ENCODE peak calls at places on chromosome 1, in four cellular contexts. One of them, this sample, is unnamed.
A peak's percentile ranks its signal among the peaks of the same experiment; 100 is the strongest.

GRCh38 chr1:243950166-243950565 is 100.1 kb upstream of the AKT3 start:
- DNase-seq in PC-3: peak; percentile 79
- DNase-seq in hepatocyte: peak; percentile 27
- DNase-seq in SK-N-SH: no peak
- DNase-seq in this sample: no peak

GRCh38 chr1:108053291-108054023 is 88.5 kb upstream of the VAV3 start:
- DNase-seq in PC-3: peak; percentile 9
- DNase-seq in hepatocyte: no peak
- DNase-seq in SK-N-SH: no peak
- DNase-seq in this sample: no peak

GRCh38 chr1:70277875-70278274 is 56.7 kb downstream of the SRSF11 start:
- DNase-seq in PC-3: no peak
- DNase-seq in hepatocyte: no peak
- DNase-seq in SK-N-SH: no peak
- DNase-seq in this sample: no peak

GRCh38 chr1:155175927-155176371 is 2.3 kb downstream of the TRIM46 start:
- DNase-seq in PC-3: peak; percentile 27
- DNase-seq in hepatocyte: no peak
- DNase-seq in SK-N-SH: peak; percentile 43
- DNase-seq in this sample: no peak

GRCh38 chr1:175679931-175680652 is 63.3 kb downstream of the TNR start:
- DNase-seq in PC-3: no peak
- DNase-seq in hepatocyte: no peak
- DNase-seq in SK-N-SH: no peak
- DNase-seq in this sample: no peak

GRCh38 chr1:231194843-231195516 is 33.1 kb downstream of the TRIM67 start:
- DNase-seq in PC-3: peak; percentile 19
- DNase-seq in hepatocyte: peak; percentile 46
- DNase-seq in SK-N-SH: no peak
- DNase-seq in this sample: no peak

GRCh38 chr1:54857741-54858665 is 29.0 kb downstream of the DHCR24 start:
- DNase-seq in PC-3: peak; percentile 89
- DNase-seq in hepatocyte: peak; percentile 27
- DNase-seq in SK-N-SH: no peak
- DNase-seq in this sample: peak; percentile 53

GRCh38 chr1:54310439-54311328 is 95.5 kb downstream of the SSBP3 start:
- DNase-seq in PC-3: peak; percentile 30
- DNase-seq in hepatocyte: peak; percentile 69
- DNase-seq in SK-N-SH: peak; percentile 65
- DNase-seq in this sample: peak; percentile 4

GRCh38 chr1:154884868-154885706 is 15.0 kb upstream of the KCNN3 start:
- DNase-seq in PC-3: no peak
- DNase-seq in hepatocyte: peak; percentile 19
- DNase-seq in SK-N-SH: no peak
- DNase-seq in this sample: no peak

DNA sequence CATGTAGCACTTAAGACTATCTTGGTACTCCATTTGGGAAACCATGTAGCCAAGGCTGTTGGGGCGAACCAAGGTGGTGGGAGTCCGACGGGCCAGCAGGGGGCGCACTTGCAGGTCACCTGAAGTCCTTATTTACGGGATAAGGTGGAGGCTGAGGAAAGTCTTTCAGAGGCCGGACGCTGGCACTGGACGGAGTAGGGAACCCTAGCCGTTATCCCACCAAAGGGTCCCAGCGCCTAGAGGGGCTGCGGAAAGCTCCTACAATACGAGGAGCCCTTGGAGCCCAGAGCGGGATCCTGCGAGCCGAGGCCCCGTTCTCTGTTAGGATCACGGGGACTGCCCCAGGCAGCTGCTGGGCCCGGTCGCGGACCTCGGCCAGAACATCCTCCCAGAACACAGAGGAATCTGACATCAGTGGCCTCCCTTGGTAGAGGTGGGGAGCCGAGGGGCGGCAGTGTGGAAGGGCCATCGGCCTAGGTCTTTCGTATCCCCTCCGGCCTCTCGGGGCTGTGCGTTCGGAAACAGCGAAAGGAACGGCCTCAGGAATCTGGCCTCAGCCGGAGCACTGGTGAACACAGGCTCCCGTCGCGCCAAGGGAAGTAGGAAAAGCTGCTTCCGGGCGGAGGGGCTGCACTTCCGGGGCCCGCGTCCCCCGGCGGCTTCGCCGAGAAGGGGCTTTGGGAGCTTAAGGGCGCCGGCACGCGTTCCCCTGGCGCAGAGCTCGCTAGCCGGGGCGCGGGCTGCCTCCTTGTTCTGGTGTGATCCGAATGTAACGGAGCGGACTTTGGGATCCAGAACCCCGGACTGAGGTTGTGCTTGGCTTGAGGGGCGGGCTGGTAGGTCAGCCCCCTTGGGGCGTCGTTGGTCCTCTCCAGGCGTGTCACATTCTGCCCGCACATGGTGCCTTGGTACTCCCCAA is 29.9 kb upstream of the RPTN start:
- DNase-seq in PC-3: peak; percentile 78
- DNase-seq in hepatocyte: no peak
- DNase-seq in SK-N-SH: peak; percentile 38
- DNase-seq in this sample: no peak
- H3K4me3 ChIP-seq in PC-3: peak overlapping the region; percentile 67
- H3K4me3 ChIP-seq in hepatocyte: no peak overlapping the region
- H3K4me3 ChIP-seq in SK-N-SH: peak overlapping the region; percentile 45
- H3K4me3 ChIP-seq in this sample: no peak overlapping the region

DNA sequence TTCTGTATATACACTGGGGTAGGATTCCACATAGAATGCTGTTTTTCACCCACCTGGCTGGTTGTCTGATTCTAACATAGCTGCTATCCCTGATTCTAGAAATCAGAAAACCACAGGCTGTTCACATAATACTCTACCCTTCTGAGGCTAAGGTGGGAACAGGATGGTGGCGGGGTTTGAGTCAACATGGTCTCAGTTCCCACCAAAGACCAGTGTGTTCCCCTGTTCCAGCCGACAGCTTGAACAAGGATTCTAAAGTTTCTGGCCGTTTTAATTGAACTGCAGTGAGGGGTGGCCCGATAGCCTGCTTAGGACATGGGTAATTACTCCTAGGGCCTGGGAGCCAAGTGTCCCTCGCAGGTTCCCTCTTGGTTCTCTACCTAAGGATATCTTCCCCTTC is 38.4 kb downstream of the PEX14 start:
- DNase-seq in PC-3: no peak
- DNase-seq in hepatocyte: no peak
- DNase-seq in SK-N-SH: no peak
- DNase-seq in this sample: no peak
- TF ChIP-seq EZH2phosphoT487 in PC-3: no peak
- TF ChIP-seq EZH2phosphoT487 in hepatocyte: no peak
- TF ChIP-seq EZH2phosphoT487 in SK-N-SH: no peak
- TF ChIP-seq EZH2phosphoT487 in this sample: no peak

GRCh38 chr1:61412601-61413000 is 312.3 kb downstream of the TM2D1 start:
- DNase-seq in PC-3: no peak
- DNase-seq in hepatocyte: no peak
- DNase-seq in SK-N-SH: no peak
- DNase-seq in this sample: no peak
- H3K4me3 ChIP-seq in PC-3: no peak overlapping the region
- H3K4me3 ChIP-seq in hepatocyte: no peak overlapping the region
- H3K4me3 ChIP-seq in SK-N-SH: no peak overlapping the region
- H3K4me3 ChIP-seq in this sample: no peak overlapping the region

GRCh38 chr1:168601051-168601450 is 24.6 kb downstream of the XCL1 start:
- DNase-seq in PC-3: no peak
- DNase-seq in hepatocyte: no peak
- DNase-seq in SK-N-SH: no peak
- DNase-seq in this sample: no peak

GRCh38 chr1:168605443-168605842 is 29.0 kb downstream of the XCL1 start:
- DNase-seq in PC-3: no peak
- DNase-seq in hepatocyte: no peak
- DNase-seq in SK-N-SH: no peak
- DNase-seq in this sample: no peak

GRCh38 chr1:168606096-168606495 is 29.7 kb downstream of the XCL1 start:
- DNase-seq in PC-3: peak; percentile 73
- DNase-seq in hepatocyte: no peak
- DNase-seq in SK-N-SH: no peak
- DNase-seq in this sample: no peak

GRCh38 chr1:168599636-168600035 is 23.2 kb downstream of the XCL1 start:
- DNase-seq in PC-3: no peak
- DNase-seq in hepatocyte: peak; percentile 52
- DNase-seq in SK-N-SH: no peak
- DNase-seq in this sample: no peak

GRCh38 chr1:168603501-168604107 is 27.2 kb downstream of the XCL1 start:
- DNase-seq in PC-3: peak; percentile 85
- DNase-seq in hepatocyte: peak; percentile 88
- DNase-seq in SK-N-SH: peak; percentile 66
- DNase-seq in this sample: peak; percentile 56
- TF ChIP-seq EZH2phosphoT487 in PC-3: no peak
- TF ChIP-seq EZH2phosphoT487 in hepatocyte: no peak
- TF ChIP-seq EZH2phosphoT487 in SK-N-SH: no peak
- TF ChIP-seq EZH2phosphoT487 in this sample: no peak

DNA sequence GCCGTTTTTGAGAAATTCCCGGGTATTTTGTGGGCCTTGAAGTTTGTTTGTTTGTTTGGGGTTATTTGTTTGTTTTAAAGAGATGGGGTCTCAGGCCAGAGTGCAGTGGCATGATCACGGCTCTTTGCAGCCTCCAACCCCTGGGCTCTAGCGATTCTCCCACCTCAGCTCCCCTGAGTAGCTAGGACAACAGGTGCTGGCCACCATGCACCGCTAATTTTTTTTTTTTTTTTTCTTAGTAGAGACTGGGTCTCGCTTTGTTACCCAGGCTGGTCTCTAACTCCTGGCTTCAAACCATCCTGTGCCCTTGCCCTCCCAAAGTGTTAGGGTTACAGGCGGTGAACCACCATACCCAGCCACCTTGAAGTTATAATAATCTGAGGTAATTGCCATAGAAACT is 2.0 kb downstream of the CHTOP start:
- DNase-seq in PC-3: no peak
- DNase-seq in hepatocyte: no peak
- DNase-seq in SK-N-SH: no peak
- DNase-seq in this sample: no peak
- H3K4me3 ChIP-seq in PC-3: peak overlapping the region; percentile 83
- H3K4me3 ChIP-seq in hepatocyte: no peak overlapping the region
- H3K4me3 ChIP-seq in SK-N-SH: no peak overlapping the region
- H3K4me3 ChIP-seq in this sample: peak overlapping the region; percentile 95

GRCh38 chr1:22031214-22031962 is 21.1 kb upstream of the CDC42 start:
- DNase-seq in PC-3: no peak
- DNase-seq in hepatocyte: peak; percentile 64
- DNase-seq in SK-N-SH: peak; percentile 43
- DNase-seq in this sample: no peak
- TF ChIP-seq EZH2phosphoT487 in PC-3: no peak
- TF ChIP-seq EZH2phosphoT487 in hepatocyte: no peak
- TF ChIP-seq EZH2phosphoT487 in SK-N-SH: no peak
- TF ChIP-seq EZH2phosphoT487 in this sample: no peak

DNA sequence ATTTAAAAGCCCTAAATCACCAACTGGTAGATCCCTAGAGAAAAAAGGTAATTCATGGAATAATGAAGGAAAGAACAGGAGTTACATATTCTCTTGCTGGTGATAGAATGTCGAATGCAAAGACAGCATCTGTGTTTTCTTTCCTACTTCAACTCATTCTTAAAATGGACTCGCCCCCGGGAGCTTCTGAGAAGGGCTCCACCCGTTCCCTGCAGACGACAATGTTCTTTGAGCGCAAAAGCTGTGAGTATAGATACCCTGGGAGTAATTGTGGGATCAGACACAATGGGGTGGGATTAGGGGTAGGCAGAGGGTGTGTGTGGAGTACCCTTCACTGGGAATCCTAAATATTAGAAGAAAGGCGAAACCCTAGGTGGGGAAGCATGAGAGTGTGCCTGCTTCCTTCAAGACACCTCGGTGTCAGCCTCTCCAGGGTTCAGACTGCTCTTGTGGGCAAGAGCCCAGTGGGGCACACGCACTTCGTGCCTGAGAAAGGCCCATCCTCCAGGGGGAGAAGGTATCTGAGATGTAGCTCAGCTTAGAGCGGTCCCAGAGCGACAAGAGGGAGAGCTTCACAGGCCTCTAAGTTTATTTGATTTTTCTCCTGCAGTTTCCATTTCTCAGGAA is 123.3 kb upstream of the DPYD start:
- DNase-seq in PC-3: no peak
- DNase-seq in hepatocyte: no peak
- DNase-seq in SK-N-SH: peak; percentile 19
- DNase-seq in this sample: no peak
- H3K4me3 ChIP-seq in PC-3: no peak overlapping the region
- H3K4me3 ChIP-seq in hepatocyte: no peak overlapping the region
- H3K4me3 ChIP-seq in SK-N-SH: peak overlapping the region; percentile 79
- H3K4me3 ChIP-seq in this sample: no peak overlapping the region

DNA sequence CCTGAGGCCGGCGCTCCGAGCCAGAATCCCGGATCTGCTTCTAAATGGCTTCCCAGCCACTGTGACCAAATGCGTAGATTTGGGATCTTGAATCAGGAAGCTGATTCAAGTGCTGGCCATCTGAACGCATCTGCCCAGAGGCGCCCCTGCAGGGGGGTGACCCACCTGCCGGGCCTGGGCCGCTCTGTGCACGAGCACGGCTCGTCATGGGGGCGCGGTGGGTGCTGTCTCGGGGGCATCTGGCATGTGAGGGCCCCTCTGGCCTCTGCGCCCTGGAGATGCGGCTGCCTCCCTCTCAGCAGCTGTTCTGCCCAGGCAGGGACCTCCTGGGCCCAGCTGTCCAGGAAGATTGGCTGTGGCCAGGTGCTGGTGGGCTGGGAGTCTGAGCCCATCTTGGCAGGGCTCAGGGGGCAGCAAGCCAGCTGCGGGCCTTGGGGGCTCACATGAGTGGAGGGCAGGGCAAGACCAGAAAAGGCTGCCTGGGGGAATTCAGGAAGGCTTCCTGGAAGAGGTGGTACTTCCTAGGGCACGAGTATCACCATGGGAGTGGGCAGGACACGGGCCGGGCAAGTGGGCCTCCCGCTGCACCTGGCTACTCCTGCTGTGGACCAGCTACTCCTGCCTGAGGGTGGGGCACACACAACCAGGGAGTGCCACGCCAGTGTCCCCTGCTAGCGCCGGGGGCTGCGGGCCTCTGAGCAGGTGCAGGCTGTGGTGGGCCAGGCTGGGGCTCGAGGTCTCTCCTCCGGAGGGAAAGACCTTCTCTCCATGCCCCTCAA is 25.1 kb downstream of the PLCH2 start:
- DNase-seq in PC-3: no peak
- DNase-seq in hepatocyte: no peak
- DNase-seq in SK-N-SH: no peak
- DNase-seq in this sample: no peak
- TF ChIP-seq EZH2phosphoT487 in PC-3: no peak
- TF ChIP-seq EZH2phosphoT487 in hepatocyte: no peak
- TF ChIP-seq EZH2phosphoT487 in SK-N-SH: no peak
- TF ChIP-seq EZH2phosphoT487 in this sample: no peak

This sample was measured in HCT116.